ENCODE peak calls at places on chromosomes 7 and 10, in six cellular contexts. I, A, K, Z, H and B are unnamed samples.

GRCh38 chr7:159091480-159092475 is 52.9 kb downstream of the VIPR2 start:
- ATAC-seq in I (no peak), A (peak; percentile 28), K (no peak), Z (no peak), H (no peak), B (peak; percentile 11)

GRCh38 chr10:95459446-95459845 is 101.7 kb downstream of the SORBS1 start:
- ATAC-seq in I (peak; percentile 10), A (peak; percentile 31), K (no peak), Z (no peak), H (peak; percentile 51), B (no peak)

GRCh38 chr10:95537543-95537930 is 23.6 kb downstream of the SORBS1 start:
- ATAC-seq in I (peak; percentile 84), A (no peak), K (no peak), Z (no peak), H (no peak), B (no peak)

GRCh38 chr10:1938317-1938716 is 201.0 kb upstream of the ADARB2 start:
- ATAC-seq in I (no peak), A (no peak), K (peak; percentile 57), Z (peak; percentile 41), H (no peak), B (no peak)

GRCh38 chr7:73622527-73622908 is 1.8 kb downstream of the MLXIPL start:
- ATAC-seq in I (no peak), A (no peak), K (no peak), Z (no peak), H (no peak), B (no peak)

GRCh38 chr10:11713186-11713743 is 28.9 kb upstream of the ECHDC3 start:
- ATAC-seq in I (no peak), A (no peak), K (no peak), Z (no peak), H (no peak), B (peak; percentile 34)

GRCh38 chr7:13749666-13750065 is 239.8 kb downstream of the ETV1 start:
- ATAC-seq in I (no peak), A (no peak), K (no peak), Z (no peak), H (no peak), B (no peak)

GRCh38 chr10:34319197-34319846 is 495.8 kb downstream of the PARD3 start:
- ATAC-seq in I (peak; percentile 94), A (peak; percentile 67), K (no peak), Z (no peak), H (no peak), B (no peak)

GRCh38 chr10:87862644-87863101 is 660 bp downstream of the KLLN start:
- ATAC-seq in I (peak; percentile 7), A (peak; percentile 13), K (peak; percentile 56), Z (peak; percentile 49), H (peak; percentile 8), B (peak; percentile 54)

GRCh38 chr7:130841416-130841815 is 107.4 kb upstream of the KLF14 start:
- ATAC-seq in I (no peak), A (no peak), K (peak; percentile 38), Z (no peak), H (no peak), B (peak; percentile 78)